ENCODE peak calls at places on chromosomes 7 and 10, in seven cellular contexts. One of them, this sample, is unnamed.

GRCh38 chr7:36971515-36972139 is 247.3 kb upstream of the AOAH start:
- DNase-seq in GM12878: no peak
- DNase-seq in HEK293T: no peak
- DNase-seq in HepG2: peak
- DNase-seq in K562: no peak
- DNase-seq in WTC11: no peak
- DNase-seq in H1: no peak
- DNase-seq in this sample: no peak

GRCh38 chr10:109898666-109899577 is 24.4 kb downstream of the XPNPEP1 start:
- DNase-seq in GM12878: no peak
- DNase-seq in HEK293T: no peak
- DNase-seq in HepG2: no peak
- DNase-seq in K562: peak
- DNase-seq in WTC11: no peak
- DNase-seq in H1: no peak
- DNase-seq in this sample: no peak

GRCh38 chr10:95508730-95509129 is 52.4 kb downstream of the SORBS1 start:
- DNase-seq in GM12878: no peak
- DNase-seq in HEK293T: no peak
- DNase-seq in HepG2: peak
- DNase-seq in K562: no peak
- DNase-seq in WTC11: no peak
- DNase-seq in H1: no peak
- DNase-seq in this sample: no peak

GRCh38 chr10:11433657-11434056 is 177.8 kb downstream of the USP6NL start:
- DNase-seq in GM12878: no peak
- DNase-seq in HEK293T: no peak
- DNase-seq in HepG2: no peak
- DNase-seq in K562: no peak
- DNase-seq in WTC11: no peak
- DNase-seq in H1: no peak
- DNase-seq in this sample: no peak

GRCh38 chr7:20116869-20117268 is 100.3 kb downstream of the MACC1 start:
- DNase-seq in GM12878: no peak
- DNase-seq in HEK293T: no peak
- DNase-seq in HepG2: no peak
- DNase-seq in K562: no peak
- DNase-seq in WTC11: peak
- DNase-seq in H1: no peak
- DNase-seq in this sample: no peak

GRCh38 chr10:84783386-84783785 is 455.0 kb downstream of the CCSER2 start:
- DNase-seq in GM12878: no peak
- DNase-seq in HEK293T: peak
- DNase-seq in HepG2: peak
- DNase-seq in K562: peak
- DNase-seq in WTC11: peak
- DNase-seq in H1: no peak
- DNase-seq in this sample: peak

GRCh38 chr10:132904814-132905649 is 37.3 kb downstream of the CFAP46 start:
- DNase-seq in GM12878: no peak
- DNase-seq in HEK293T: no peak
- DNase-seq in HepG2: peak
- DNase-seq in K562: no peak
- DNase-seq in WTC11: no peak
- DNase-seq in H1: no peak
- DNase-seq in this sample: no peak

GRCh38 chr10:69337312-69338132 is 59.2 kb downstream of the HK1 start:
- DNase-seq in GM12878: no peak
- DNase-seq in HEK293T: no peak
- DNase-seq in HepG2: no peak
- DNase-seq in K562: no peak
- DNase-seq in WTC11: no peak
- DNase-seq in H1: no peak
- DNase-seq in this sample: no peak

GRCh38 chr7:135169936-135170222 is 628 bp downstream of the CYREN start:
- DNase-seq in GM12878: no peak
- DNase-seq in HEK293T: no peak
- DNase-seq in HepG2: no peak
- DNase-seq in K562: no peak
- DNase-seq in WTC11: no peak
- DNase-seq in H1: no peak
- DNase-seq in this sample: no peak

GRCh38 chr10:103451871-103452713 is at the start of gene CALHM2:
- DNase-seq in GM12878: no peak
- DNase-seq in HEK293T: no peak
- DNase-seq in HepG2: peak
- DNase-seq in K562: no peak
- DNase-seq in WTC11: peak
- DNase-seq in H1: peak
- DNase-seq in this sample: no peak

GRCh38 chr10:101052285-101052684 is 9.5 kb upstream of the KAZALD1 start:
- DNase-seq in GM12878: no peak
- DNase-seq in HEK293T: no peak
- DNase-seq in HepG2: no peak
- DNase-seq in K562: no peak
- DNase-seq in WTC11: no peak
- DNase-seq in H1: no peak
- DNase-seq in this sample: no peak

GRCh38 chr10:61870521-61870895 is 31.0 kb upstream of the ARID5B start:
- DNase-seq in GM12878: no peak
- DNase-seq in HEK293T: no peak
- DNase-seq in HepG2: no peak
- DNase-seq in K562: no peak
- DNase-seq in WTC11: no peak
- DNase-seq in H1: no peak
- DNase-seq in this sample: no peak

GRCh38 chr10:132403511-132404168 is 6.6 kb downstream of the PWWP2B start:
- DNase-seq in GM12878: no peak
- DNase-seq in HEK293T: no peak
- DNase-seq in HepG2: no peak
- DNase-seq in K562: no peak
- DNase-seq in WTC11: no peak
- DNase-seq in H1: no peak
- DNase-seq in this sample: no peak

GRCh38 chr7:23955145-23955544 is 245.1 kb downstream of the STK31 start:
- DNase-seq in GM12878: no peak
- DNase-seq in HEK293T: no peak
- DNase-seq in HepG2: no peak
- DNase-seq in K562: no peak
- DNase-seq in WTC11: no peak
- DNase-seq in H1: no peak
- DNase-seq in this sample: no peak

GRCh38 chr7:74575083-74575803 is 82.3 kb upstream of the GTF2I start:
- DNase-seq in GM12878: no peak
- DNase-seq in HEK293T: no peak
- DNase-seq in HepG2: no peak
- DNase-seq in K562: peak
- DNase-seq in WTC11: no peak
- DNase-seq in H1: no peak
- DNase-seq in this sample: no peak

GRCh38 chr10:128877141-128877540 is 589.9 kb upstream of the MGMT start:
- DNase-seq in GM12878: no peak
- DNase-seq in HEK293T: no peak
- DNase-seq in HepG2: no peak
- DNase-seq in K562: no peak
- DNase-seq in WTC11: no peak
- DNase-seq in H1: peak
- DNase-seq in this sample: no peak

GRCh38 chr10:128873408-128873807 is 593.6 kb upstream of the MGMT start:
- DNase-seq in GM12878: no peak
- DNase-seq in HEK293T: no peak
- DNase-seq in HepG2: no peak
- DNase-seq in K562: no peak
- DNase-seq in WTC11: no peak
- DNase-seq in H1: no peak
- DNase-seq in this sample: no peak

GRCh38 chr10:128875030-128875744 is 591.9 kb upstream of the MGMT start:
- DNase-seq in GM12878: no peak
- DNase-seq in HEK293T: no peak
- DNase-seq in HepG2: no peak
- DNase-seq in K562: no peak
- DNase-seq in WTC11: no peak
- DNase-seq in H1: no peak
- DNase-seq in this sample: no peak

GRCh38 chr10:128877936-128878335 is 589.1 kb upstream of the MGMT start:
- DNase-seq in GM12878: no peak
- DNase-seq in HEK293T: no peak
- DNase-seq in HepG2: no peak
- DNase-seq in K562: no peak
- DNase-seq in WTC11: no peak
- DNase-seq in H1: no peak
- DNase-seq in this sample: no peak

DNA sequence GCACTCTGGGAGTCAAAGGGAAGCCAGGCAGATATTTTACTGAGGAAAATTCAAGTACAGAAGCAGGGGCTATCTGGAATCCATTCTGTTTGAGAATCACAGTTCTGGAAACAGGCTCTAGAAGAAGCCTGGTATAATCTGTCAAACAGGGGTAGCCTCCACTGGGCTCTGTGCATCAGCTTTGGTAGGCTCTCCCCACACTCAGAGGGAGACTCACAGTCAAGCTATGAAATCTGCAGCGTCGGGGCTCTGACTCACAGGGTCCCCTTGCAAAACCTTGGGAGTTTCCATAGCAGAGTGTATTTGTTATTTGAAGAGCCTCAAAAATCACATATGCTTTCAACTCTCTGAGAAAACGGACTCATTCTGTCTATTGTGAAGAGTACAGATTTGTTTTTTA is 591.1 kb upstream of the MGMT start:
- DNase-seq in GM12878: no peak
- DNase-seq in HEK293T: no peak
- DNase-seq in HepG2: no peak
- DNase-seq in K562: no peak
- DNase-seq in WTC11: no peak
- DNase-seq in H1: no peak
- DNase-seq in this sample: no peak
- TF ChIP-seq SP1 in GM12878: no peak
- TF ChIP-seq SP1 in HEK293T: no peak
- TF ChIP-seq SP1 in HepG2: no peak
- TF ChIP-seq SP1 in K562: no peak
- TF ChIP-seq SP1 in WTC11: no peak
- TF ChIP-seq SP1 in H1: no peak
- TF ChIP-seq SP1 in this sample: no peak

GRCh38 chr7:117098457-117098856 is 145.2 kb downstream of the ST7 start:
- DNase-seq in GM12878: no peak
- DNase-seq in HEK293T: no peak
- DNase-seq in HepG2: no peak
- DNase-seq in K562: no peak
- DNase-seq in WTC11: no peak
- DNase-seq in H1: no peak
- DNase-seq in this sample: no peak
- TF ChIP-seq SP1 in GM12878: no peak
- TF ChIP-seq SP1 in HEK293T: no peak
- TF ChIP-seq SP1 in HepG2: no peak
- TF ChIP-seq SP1 in K562: no peak
- TF ChIP-seq SP1 in WTC11: no peak
- TF ChIP-seq SP1 in H1: no peak
- TF ChIP-seq SP1 in this sample: no peak

GRCh38 chr7:18399624-18400235 is 95.8 kb upstream of the HDAC9 start:
- DNase-seq in GM12878: no peak
- DNase-seq in HEK293T: no peak
- DNase-seq in HepG2: no peak
- DNase-seq in K562: no peak
- DNase-seq in WTC11: no peak
- DNase-seq in H1: no peak
- DNase-seq in this sample: no peak

GRCh38 chr7:18400281-18400680 is 95.3 kb upstream of the HDAC9 start:
- DNase-seq in GM12878: no peak
- DNase-seq in HEK293T: no peak
- DNase-seq in HepG2: no peak
- DNase-seq in K562: no peak
- DNase-seq in WTC11: no peak
- DNase-seq in H1: no peak
- DNase-seq in this sample: no peak

GRCh38 chr7:18396953-18397352 is 98.6 kb upstream of the HDAC9 start:
- DNase-seq in GM12878: no peak
- DNase-seq in HEK293T: no peak
- DNase-seq in HepG2: no peak
- DNase-seq in K562: no peak
- DNase-seq in WTC11: no peak
- DNase-seq in H1: no peak
- DNase-seq in this sample: no peak

GRCh38 chr7:18393465-18394118 is 102.0 kb upstream of the HDAC9 start:
- DNase-seq in GM12878: no peak
- DNase-seq in HEK293T: no peak
- DNase-seq in HepG2: no peak
- DNase-seq in K562: no peak
- DNase-seq in WTC11: no peak
- DNase-seq in H1: no peak
- DNase-seq in this sample: no peak

GRCh38 chr7:18395868-18396267 is 99.7 kb upstream of the HDAC9 start:
- DNase-seq in GM12878: no peak
- DNase-seq in HEK293T: no peak
- DNase-seq in HepG2: no peak
- DNase-seq in K562: no peak
- DNase-seq in WTC11: no peak
- DNase-seq in H1: no peak
- DNase-seq in this sample: no peak
- TF ChIP-seq SP1 in GM12878: no peak
- TF ChIP-seq SP1 in HEK293T: no peak
- TF ChIP-seq SP1 in HepG2: no peak
- TF ChIP-seq SP1 in K562: no peak
- TF ChIP-seq SP1 in WTC11: no peak
- TF ChIP-seq SP1 in H1: no peak
- TF ChIP-seq SP1 in this sample: no peak

GRCh38 chr7:9498303-9498702 is 1064.9 kb downstream of the NXPH1 start:
- DNase-seq in GM12878: no peak
- DNase-seq in HEK293T: no peak
- DNase-seq in HepG2: no peak
- DNase-seq in K562: no peak
- DNase-seq in WTC11: no peak
- DNase-seq in H1: no peak
- DNase-seq in this sample: no peak
- TF ChIP-seq SP1 in GM12878: no peak
- TF ChIP-seq SP1 in HEK293T: no peak
- TF ChIP-seq SP1 in HepG2: no peak
- TF ChIP-seq SP1 in K562: no peak
- TF ChIP-seq SP1 in WTC11: no peak
- TF ChIP-seq SP1 in H1: no peak
- TF ChIP-seq SP1 in this sample: no peak

GRCh38 chr7:923108-924041 is 31.1 kb downstream of the ADAP1 start:
- DNase-seq in GM12878: peak
- DNase-seq in HEK293T: no peak
- DNase-seq in HepG2: no peak
- DNase-seq in K562: peak
- DNase-seq in WTC11: peak
- DNase-seq in H1: peak
- DNase-seq in this sample: no peak
- TF ChIP-seq SP1 in GM12878: peak
- TF ChIP-seq SP1 in HEK293T: no peak
- TF ChIP-seq SP1 in HepG2: no peak
- TF ChIP-seq SP1 in K562: no peak
- TF ChIP-seq SP1 in WTC11: no peak
- TF ChIP-seq SP1 in H1: no peak
- TF ChIP-seq SP1 in this sample: no peak

GRCh38 chr7:32154797-32155196 is 84.6 kb upstream of the PDE1C start:
- DNase-seq in GM12878: no peak
- DNase-seq in HEK293T: no peak
- DNase-seq in HepG2: no peak
- DNase-seq in K562: no peak
- DNase-seq in WTC11: no peak
- DNase-seq in H1: no peak
- DNase-seq in this sample: no peak
- TF ChIP-seq SP1 in GM12878: no peak
- TF ChIP-seq SP1 in HEK293T: no peak
- TF ChIP-seq SP1 in HepG2: no peak
- TF ChIP-seq SP1 in K562: no peak
- TF ChIP-seq SP1 in WTC11: no peak
- TF ChIP-seq SP1 in H1: no peak
- TF ChIP-seq SP1 in this sample: no peak